ENCODE peak calls at places on chromosomes 7 and 10, in five cellular contexts. M, V, E, D and C are unnamed samples.

GRCh38 chr10:87661861-87662785 is 2.4 kb downstream of the PAPSS2 start:
- DNase-seq in M (no peak), V (peak; percentile 50), E (no peak), D (peak; percentile 62), C (peak; percentile 31)

GRCh38 chr7:3673524-3673923 is 372.5 kb downstream of the SDK1 start:
- DNase-seq in M (no peak), V (peak; percentile 18), E (peak; percentile 28), D (peak; percentile 25), C (no peak)

GRCh38 chr7:24757799-24758275 is 573 bp upstream of the GSDME start:
- DNase-seq in M (peak; percentile 36), V (peak; percentile 58), E (no peak), D (no peak), C (no peak)

GRCh38 chr10:52997007-52997406 is 224.4 kb upstream of the MBL2 start:
- DNase-seq in M (no peak), V (peak; percentile 0), E (no peak), D (no peak), C (no peak)

GRCh38 chr7:115748123-115748738 is 282.3 kb downstream of the TFEC start:
- DNase-seq in M (no peak), V (no peak), E (no peak), D (no peak), C (no peak)

GRCh38 chr7:155277385-155277994 is 20.2 kb upstream of the INSIG1 start:
- DNase-seq in M (no peak), V (no peak), E (no peak), D (peak; percentile 52), C (no peak)

GRCh38 chr10:127977368-127978009 is 70.6 kb downstream of the PTPRE start:
- DNase-seq in M (peak; percentile 79), V (peak; percentile 78), E (no peak), D (peak; percentile 96), C (no peak)

GRCh38 chr7:264541-265191 is 25.3 kb upstream of the FOXL3 start:
- DNase-seq in M (peak; percentile 41), V (no peak), E (no peak), D (no peak), C (no peak)

GRCh38 chr10:125027889-125028288 is 86.0 kb downstream of the ZRANB1 start:
- DNase-seq in M (no peak), V (no peak), E (no peak), D (no peak), C (no peak)

GRCh38 chr10:127907411-127908105 is 655 bp downstream of the PTPRE start:
- DNase-seq in M (no peak), V (peak; percentile 80), E (no peak), D (peak; percentile 74), C (no peak)

GRCh38 chr7:47528471-47528870 is 53.4 kb downstream of the TNS3 start:
- DNase-seq in M (no peak), V (no peak), E (no peak), D (no peak), C (no peak)

GRCh38 chr7:75565129-75565528 is 73.0 kb downstream of the SPDYE5 start:
- DNase-seq in M (no peak), V (peak; percentile 92), E (no peak), D (peak; percentile 96), C (peak; percentile 40)

GRCh38 chr10:84375011-84375410 is 46.6 kb downstream of the CCSER2 start:
- DNase-seq in M (no peak), V (peak; percentile 73), E (peak; percentile 6), D (peak; percentile 81), C (peak; percentile 59)

GRCh38 chr10:121598261-121599249 is at the start of gene FGFR2:
- DNase-seq in M (peak; percentile 78), V (peak; percentile 82), E (peak; percentile 2), D (peak; percentile 73), C (peak; percentile 91)

GRCh38 chr10:54769051-54769450 is 32.0 kb downstream of the PCDH15 start:
- DNase-seq in M (no peak), V (no peak), E (no peak), D (no peak), C (no peak)

GRCh38 chr7:71793251-71793650 is 618.9 kb downstream of the CALN1 start:
- DNase-seq in M (no peak), V (no peak), E (no peak), D (no peak), C (no peak)

GRCh38 chr7:2477447-2478386 is 1.5 kb upstream of the GRIFIN start:
- DNase-seq in M (peak; percentile 63), V (peak; percentile 69), E (peak; percentile 49), D (peak; percentile 53), C (peak; percentile 14)

GRCh38 chr7:114534957-114535356 is 120.3 kb downstream of the FOXP2 start:
- DNase-seq in M (no peak), V (peak; percentile 34), E (no peak), D (no peak), C (no peak)

GRCh38 chr7:44966731-44967538 is 11.9 kb downstream of the MYO1G start:
- DNase-seq in M (no peak), V (no peak), E (no peak), D (no peak), C (no peak)

GRCh38 chr10:6255548-6256061 is 52.9 kb downstream of the PFKFB3 start:
- DNase-seq in M (no peak), V (no peak), E (no peak), D (no peak), C (no peak)

GRCh38 chr7:40659231-40659630 is 524.4 kb downstream of the SUGCT start:
- DNase-seq in M (no peak), V (no peak), E (no peak), D (no peak), C (no peak)

GRCh38 chr10:34967411-34967880 is 122.7 kb downstream of the CUL2 start:
- DNase-seq in M (no peak), V (peak; percentile 94), E (no peak), D (peak; percentile 26), C (no peak)

GRCh38 chr7:129098409-129099084 is 43.6 kb upstream of the TNPO3 start:
- DNase-seq in M (no peak), V (no peak), E (no peak), D (no peak), C (no peak)

GRCh38 chr7:22420973-22421635 is 64.2 kb upstream of the RAPGEF5 start:
- DNase-seq in M (no peak), V (peak; percentile 12), E (no peak), D (no peak), C (no peak)

GRCh38 chr7:24703296-24703695 is 54.0 kb downstream of the GSDME start:
- DNase-seq in M (no peak), V (peak; percentile 11), E (no peak), D (no peak), C (no peak)

GRCh38 chr7:47451851-47452205 is 130.1 kb downstream of the TNS3 start:
- DNase-seq in M (no peak), V (no peak), E (no peak), D (no peak), C (no peak)

GRCh38 chr10:133183646-133184378 is 23.8 kb downstream of the KNDC1 start:
- DNase-seq in M (no peak), V (no peak), E (no peak), D (no peak), C (no peak)

GRCh38 chr10:26214004-26214403 is 2.6 kb upstream of the GAD2 start:
- DNase-seq in M (no peak), V (no peak), E (no peak), D (no peak), C (peak; percentile 27)
- H3K27me3 ChIP-seq in M (peaks cover 79% of the 10 kb centered on the region), V (peaks cover 100% of the 10 kb centered on the region), E (peaks cover 35% of the 10 kb centered on the region), D (peaks cover 49% of the 10 kb centered on the region), C (peaks cover 65% of the 10 kb centered on the region)

DNA sequence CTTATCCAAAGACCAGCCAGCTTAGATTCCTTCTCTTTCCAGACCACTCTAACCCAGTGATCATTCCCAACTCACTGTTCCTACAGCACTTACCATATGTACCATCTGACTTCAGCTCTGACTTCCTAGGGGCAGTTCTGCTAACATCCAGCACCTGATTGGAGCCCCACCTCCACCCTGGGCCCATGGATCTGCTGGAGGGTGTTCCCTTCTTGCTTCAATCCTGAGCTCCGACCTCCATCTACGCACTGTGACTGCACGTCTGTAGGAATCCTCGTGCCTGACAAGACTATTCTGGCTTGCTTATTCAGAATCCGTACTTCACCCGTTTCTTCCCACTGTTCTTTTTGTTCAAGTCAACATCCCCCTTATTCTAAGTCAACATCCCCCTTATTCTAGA is 57.6 kb downstream of the HIPK2 start:
- DNase-seq in M (no peak), V (no peak), E (no peak), D (no peak), C (no peak)
- H3K4me1 ChIP-seq in M (peaks cover 21% of the 10 kb centered on the region), V (peaks cover 12% of the 10 kb centered on the region), E (peaks cover 10% of the 10 kb centered on the region), D (peaks cover 28% of the 10 kb centered on the region), C (no peaks in the 10 kb centered on the region)

GRCh38 chr7:122300607-122301079 is 3.9 kb downstream of the FEZF1 start:
- DNase-seq in M (no peak), V (peak; percentile 35), E (no peak), D (no peak), C (no peak)

GRCh38 chr7:122299624-122299934 is 5.0 kb downstream of the FEZF1 start:
- DNase-seq in M (no peak), V (no peak), E (no peak), D (no peak), C (no peak)

GRCh38 chr7:122299935-122300606 is 4.5 kb downstream of the FEZF1 start:
- DNase-seq in M (no peak), V (no peak), E (no peak), D (no peak), C (no peak)

GRCh38 chr7:122298131-122298530 is 6.4 kb downstream of the FEZF1 start:
- DNase-seq in M (no peak), V (no peak), E (no peak), D (no peak), C (no peak)

DNA sequence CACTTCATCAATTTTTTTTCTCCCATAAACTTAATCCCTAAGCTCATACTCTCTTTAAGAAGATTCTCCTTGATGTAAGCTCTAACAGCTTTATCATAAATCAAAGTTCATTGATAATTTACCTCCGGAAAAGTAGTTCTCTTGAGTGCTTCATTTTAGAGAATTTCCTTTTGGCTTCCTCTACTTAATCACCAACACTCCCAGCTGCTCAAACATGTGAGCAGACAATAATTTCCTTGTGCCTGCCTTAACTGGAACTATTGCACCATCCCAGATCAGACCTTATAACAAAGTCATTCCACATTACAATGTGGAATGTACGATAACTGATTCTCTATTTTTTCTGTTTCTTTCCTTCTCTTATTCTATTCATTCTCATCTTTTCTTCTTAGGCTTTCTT is 5.9 kb downstream of the FEZF1 start:
- DNase-seq in M (no peak), V (no peak), E (no peak), D (no peak), C (no peak)
- H3K27me3 ChIP-seq in M (peaks cover 57% of the 10 kb centered on the region), V (peaks cover 100% of the 10 kb centered on the region), E (no peaks in the 10 kb centered on the region), D (peaks cover 92% of the 10 kb centered on the region), C (no peaks in the 10 kb centered on the region)

GRCh38 chr10:79073784-79074432 is 5.1 kb downstream of the ZMIZ1 start:
- DNase-seq in M (no peak), V (peak; percentile 54), E (no peak), D (peak; percentile 42), C (no peak)
- H3K4me1 ChIP-seq in M (peaks cover 59% of the 10 kb centered on the region), V (peaks cover 59% of the 10 kb centered on the region), E (peaks cover 8% of the 10 kb centered on the region), D (peaks cover 25% of the 10 kb centered on the region), C (peaks cover 25% of the 10 kb centered on the region)

DNA sequence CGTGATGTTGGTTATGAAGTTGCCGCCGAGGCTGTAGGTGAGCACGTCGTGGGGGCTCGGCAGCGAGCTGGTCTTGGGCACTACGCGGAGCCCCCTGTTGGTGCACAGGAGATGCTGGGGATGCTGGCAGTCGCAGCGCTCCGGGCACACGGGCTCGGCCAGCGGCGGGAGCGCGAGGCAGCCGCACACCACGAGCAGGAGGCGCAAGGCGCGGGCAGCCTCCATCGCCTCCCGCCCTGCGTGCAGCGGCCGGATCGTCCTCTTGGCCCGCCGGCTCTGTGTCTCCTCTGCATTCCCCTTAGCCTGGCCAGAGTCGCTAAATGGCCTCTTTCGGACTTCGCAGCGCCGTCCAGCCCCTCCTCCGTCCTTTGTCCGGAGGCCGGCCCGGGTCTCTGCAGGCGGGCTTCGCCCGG is 302 bp downstream of the TRIL start:
- DNase-seq in M (no peak), V (no peak), E (no peak), D (peak; percentile 36), C (no peak)
- H3K27me3 ChIP-seq in M (peaks cover 17% of the 10 kb centered on the region), V (peaks cover 46% of the 10 kb centered on the region), E (peaks cover 17% of the 10 kb centered on the region), D (peaks cover 26% of the 10 kb centered on the region), C (no peaks in the 10 kb centered on the region)